ENCODE peak calls at places on chromosomes 2 and 18, in six cellular contexts. Q is adrenal gland; N is heart left ventricle; D is kidney epithelial cell; U is fibroblast of lung; V is CD4-positive, alpha-beta T cell. F is an unnamed sample.

GRCh38 chr2:8088810-8089209 is 593.0 kb upstream of the ID2 start:
- DNase-seq in Q (no peak), N (no peak), D (no peak), U (no peak), V (no peak), F (no peak)

GRCh38 chr2:146652311-146652710 is 1192.5 kb upstream of the ACVR2A start:
- DNase-seq in Q (no peak), N (no peak), D (no peak), U (peak; percentile 16), V (no peak), F (no peak)

GRCh38 chr2:14530506-14530905 is 102.0 kb upstream of the LRATD1 start:
- DNase-seq in Q (no peak), N (no peak), D (no peak), U (peak; percentile 38), V (no peak), F (no peak)

GRCh38 chr18:72692086-72692485 is 147.9 kb upstream of the CBLN2 start:
- DNase-seq in Q (no peak), N (no peak), D (no peak), U (no peak), V (no peak), F (no peak)

GRCh38 chr2:23703583-23704385 is 223.1 kb downstream of the ATAD2B start:
- DNase-seq in Q (no peak), N (no peak), D (no peak), U (no peak), V (no peak), F (no peak)

GRCh38 chr18:62282188-62282629 is 42.9 kb upstream of the TNFRSF11A start:
- DNase-seq in Q (no peak), N (no peak), D (no peak), U (peak; percentile 67), V (no peak), F (no peak)

GRCh38 chr2:181847729-181848128 is 43.8 kb upstream of the ITPRID2 start:
- DNase-seq in Q (no peak), N (no peak), D (no peak), U (no peak), V (no peak), F (no peak)

GRCh38 chr2:144545787-144546186 is 25.9 kb upstream of the ZEB2 start:
- DNase-seq in Q (no peak), N (no peak), D (no peak), U (no peak), V (no peak), F (no peak)

GRCh38 chr2:10123281-10123680 is 742 bp downstream of the RRM2 start:
- DNase-seq in Q (no peak), N (no peak), D (no peak), U (no peak), V (no peak), F (no peak)

GRCh38 chr2:25341753-25342371 is at the start of gene DNMT3A:
- DNase-seq in Q (peak; percentile 79), N (peak; percentile 86), D (no peak), U (peak; percentile 69), V (peak; percentile 74), F (peak; percentile 47)

GRCh38 chr2:122384768-122385333 is 629.4 kb downstream of the TSN start:
- DNase-seq in Q (no peak), N (no peak), D (no peak), U (no peak), V (no peak), F (no peak)

GRCh38 chr2:37683926-37684780 is 12.7 kb upstream of the CDC42EP3 start:
- DNase-seq in Q (no peak), N (no peak), D (no peak), U (no peak), V (no peak), F (peak; percentile 85)

GRCh38 chr2:47890711-47891368 is 15.5 kb downstream of the FBXO11 start:
- DNase-seq in Q (no peak), N (no peak), D (no peak), U (peak; percentile 43), V (no peak), F (no peak)

GRCh38 chr2:108215794-108216211 is 24.0 kb upstream of the SULT1C3 start:
- DNase-seq in Q (no peak), N (no peak), D (peak; percentile 10), U (peak; percentile 54), V (no peak), F (no peak)

GRCh38 chr2:150698016-150698661 is 210.7 kb upstream of the RND3 start:
- DNase-seq in Q (no peak), N (no peak), D (no peak), U (peak; percentile 49), V (no peak), F (no peak)

GRCh38 chr2:206853880-206854279 is 85.4 kb upstream of the CPO start:
- DNase-seq in Q (no peak), N (no peak), D (no peak), U (no peak), V (no peak), F (no peak)

GRCh38 chr2:118123561-118124232 is 35.4 kb downstream of the INSIG2 start:
- DNase-seq in Q (peak; percentile 14), N (no peak), D (peak; percentile 55), U (peak; percentile 61), V (no peak), F (no peak)

GRCh38 chr2:146412625-146413024 is 1432.2 kb upstream of the ACVR2A start:
- DNase-seq in Q (no peak), N (no peak), D (no peak), U (no peak), V (no peak), F (no peak)

GRCh38 chr18:3321133-3321812 is 59.3 kb downstream of the MYL12B start:
- DNase-seq in Q (peak; percentile 88), N (no peak), D (peak; percentile 86), U (peak; percentile 96), V (no peak), F (no peak)

GRCh38 chr2:71609029-71609428 is 155.7 kb downstream of the DYSF start:
- DNase-seq in Q (no peak), N (no peak), D (no peak), U (no peak), V (peak; percentile 22), F (no peak)

GRCh38 chr2:216274194-216274593 is 98.1 kb downstream of the MARCHF4 start:
- DNase-seq in Q (no peak), N (no peak), D (no peak), U (no peak), V (no peak), F (no peak)

GRCh38 chr2:199160677-199161465 is 296.9 kb downstream of the SATB2 start:
- DNase-seq in Q (peak; percentile 31), N (no peak), D (peak; percentile 76), U (peak; percentile 86), V (no peak), F (no peak)

GRCh38 chr2:202009019-202009481 is 24.6 kb upstream of the FZD7 start:
- DNase-seq in Q (no peak), N (peak; percentile 76), D (no peak), U (no peak), V (no peak), F (no peak)

DNA sequence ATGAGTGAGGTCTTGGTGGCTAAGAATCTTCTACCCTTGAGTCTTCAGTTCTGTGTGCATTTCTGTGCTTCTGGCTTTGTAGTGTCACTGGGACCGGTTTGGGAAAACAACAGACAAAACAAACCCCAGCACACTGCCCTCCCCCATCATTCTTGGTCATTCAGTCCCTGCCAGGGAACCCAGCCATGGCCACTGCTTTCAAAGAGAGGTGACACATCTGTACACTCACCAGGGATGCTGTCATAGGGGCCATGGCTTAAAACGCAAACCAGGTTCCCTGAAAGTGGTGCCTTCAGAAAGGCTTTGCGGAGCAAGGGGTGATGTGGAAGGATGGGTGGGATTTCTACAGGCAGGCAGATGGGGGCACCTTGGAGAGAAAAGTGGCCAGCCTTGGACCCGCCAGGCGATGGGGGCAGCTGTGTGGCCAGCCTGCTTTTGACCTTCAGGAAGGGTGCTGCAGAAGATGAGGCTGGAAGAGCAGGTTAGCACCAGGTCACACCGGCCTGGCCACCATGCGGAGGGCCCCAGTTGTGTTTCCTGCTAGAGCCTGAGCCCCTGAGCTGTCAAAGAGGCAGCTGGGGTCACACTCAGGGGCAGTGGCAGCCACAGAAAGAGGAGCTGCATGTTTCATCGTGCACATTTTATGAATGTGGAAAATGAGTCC is 101.3 kb downstream of the INHBB start:
- DNase-seq in Q (peak; percentile 77), N (no peak), D (no peak), U (no peak), V (peak; percentile 27), F (no peak)
- H3K27me3 ChIP-seq in Q (no peaks in the 10 kb centered on the region), N (peaks cover 19% of the 10 kb centered on the region), D (peaks cover 12% of the 10 kb centered on the region), U (peaks cover 28% of the 10 kb centered on the region), V (peaks cover 21% of the 10 kb centered on the region), F (peaks cover 10% of the 10 kb centered on the region)

GRCh38 chr2:176789751-176790150 is 422.8 kb upstream of the HNRNPA3 start:
- DNase-seq in Q (no peak), N (no peak), D (no peak), U (no peak), V (no peak), F (no peak)
- H3K27me3 ChIP-seq in Q (no peaks in the 10 kb centered on the region), N (no peaks in the 10 kb centered on the region), D (no peaks in the 10 kb centered on the region), U (no peaks in the 10 kb centered on the region), V (peaks cover 3% of the 10 kb centered on the region), F (no peaks in the 10 kb centered on the region)

DNA sequence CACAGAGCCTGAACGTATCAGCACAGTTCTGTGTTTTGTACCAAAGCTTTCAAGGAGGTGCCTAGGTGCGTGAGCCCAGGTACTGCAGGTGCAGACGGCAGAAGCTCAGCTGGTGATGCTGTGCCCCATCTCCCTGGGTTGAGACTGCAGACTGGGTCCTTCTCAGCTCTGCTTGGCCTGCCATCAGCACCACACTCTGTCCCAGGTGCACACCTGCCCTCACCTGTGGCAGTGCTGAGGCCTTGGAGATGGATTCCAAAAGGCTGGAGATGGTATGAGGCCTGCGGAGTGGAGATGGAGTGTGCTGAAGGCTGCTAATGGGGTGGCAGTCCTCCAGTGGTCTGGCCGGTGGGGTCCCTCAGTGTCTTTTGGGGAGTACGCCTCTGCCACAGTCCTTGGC is 9.3 kb downstream of the LDLRAD4 start:
- DNase-seq in Q (no peak), N (no peak), D (no peak), U (no peak), V (no peak), F (no peak)
- H3K27me3 ChIP-seq in Q (no peaks in the 10 kb centered on the region), N (no peaks in the 10 kb centered on the region), D (no peaks in the 10 kb centered on the region), U (no peaks in the 10 kb centered on the region), V (no peaks in the 10 kb centered on the region), F (no peaks in the 10 kb centered on the region)

GRCh38 chr2:174083843-174084458 is 118.8 kb upstream of the SP3 start:
- DNase-seq in Q (no peak), N (no peak), D (no peak), U (no peak), V (no peak), F (no peak)

GRCh38 chr2:174085781-174086180 is 120.6 kb upstream of the SP3 start:
- DNase-seq in Q (no peak), N (no peak), D (no peak), U (no peak), V (no peak), F (no peak)

GRCh38 chr2:174094542-174094941 is 129.4 kb upstream of the SP3 start:
- DNase-seq in Q (no peak), N (no peak), D (no peak), U (no peak), V (no peak), F (no peak)

GRCh38 chr2:174086708-174087107 is 121.5 kb upstream of the SP3 start:
- DNase-seq in Q (no peak), N (no peak), D (no peak), U (no peak), V (no peak), F (no peak)

DNA sequence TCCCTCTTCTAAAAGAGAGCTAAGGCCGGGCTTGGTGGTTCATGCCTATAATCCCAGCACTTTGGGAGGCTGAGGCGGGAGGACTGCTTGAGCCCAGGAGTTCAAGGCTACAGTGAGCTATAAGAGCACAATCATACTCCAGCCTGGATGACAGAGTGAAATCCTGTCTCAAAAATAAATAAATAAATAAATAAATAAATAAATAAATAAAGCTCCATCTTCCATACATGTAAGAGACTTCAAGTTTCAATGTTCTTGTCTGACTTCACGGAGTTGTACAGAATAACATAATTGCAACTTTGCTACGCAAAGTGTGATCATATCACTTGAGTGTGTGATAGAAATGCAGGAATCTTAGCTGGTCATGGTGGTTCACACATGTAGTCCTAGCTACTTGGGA is 123.5 kb upstream of the SP3 start:
- DNase-seq in Q (no peak), N (no peak), D (no peak), U (no peak), V (no peak), F (no peak)
- H3K27me3 ChIP-seq in Q (no peaks in the 10 kb centered on the region), N (no peaks in the 10 kb centered on the region), D (no peaks in the 10 kb centered on the region), U (no peaks in the 10 kb centered on the region), V (no peaks in the 10 kb centered on the region), F (no peaks in the 10 kb centered on the region)